ENCODE peak calls at places on chromosomes 4 and X, in six cellular contexts. S is HepG2, W is GM12891, N is K562, U is H1, K is GM12878. Y is an unnamed sample.

GRCh38 chr4:113645771-113646455 is 115.6 kb downstream of the CAMK2D start:
- DNase-seq in S (peak), W (no peak), N (peak), U (peak), K (no peak), Y (no peak)

GRCh38 chrX:130224810-130225209 is 43.9 kb downstream of the ZNF280C start:
- DNase-seq in S (no peak), W (no peak), N (no peak), U (no peak), K (no peak), Y (no peak)

GRCh38 chrX:15269618-15270521 is at the start of gene ASB9:
- DNase-seq in S (peak), W (no peak), N (no peak), U (no peak), K (no peak), Y (no peak)

GRCh38 chr4:174444390-174444789 is 77.9 kb downstream of the HPGD start:
- DNase-seq in S (no peak), W (no peak), N (no peak), U (no peak), K (no peak), Y (no peak)

GRCh38 chr4:13415068-13415785 is 68.9 kb downstream of the RAB28 start:
- DNase-seq in S (no peak), W (no peak), N (no peak), U (no peak), K (no peak), Y (no peak)

GRCh38 chrX:88613338-88613737 is 133.7 kb upstream of the CPXCR1 start:
- DNase-seq in S (peak), W (no peak), N (no peak), U (no peak), K (no peak), Y (no peak)

GRCh38 chr4:37908488-37909343 is 17.8 kb downstream of the TBC1D1 start:
- DNase-seq in S (no peak), W (no peak), N (no peak), U (no peak), K (no peak), Y (no peak)

GRCh38 chr4:101102114-101102752 is 245.1 kb downstream of the PPP3CA start:
- DNase-seq in S (no peak), W (no peak), N (no peak), U (no peak), K (no peak), Y (no peak)

GRCh38 chr4:163731071-163731470 is 236.6 kb downstream of the TMA16 start:
- DNase-seq in S (no peak), W (no peak), N (no peak), U (no peak), K (no peak), Y (no peak)

GRCh38 chrX:1486749-1487361 is 34.1 kb upstream of the ASMTL start:
- DNase-seq in S (no peak), W (no peak), N (no peak), U (no peak), K (no peak), Y (no peak)

GRCh38 chr4:147768113-147768512 is 36.2 kb downstream of the ARHGAP10 start:
- DNase-seq in S (no peak), W (no peak), N (no peak), U (no peak), K (no peak), Y (no peak)

GRCh38 chr4:2411786-2412510 is 6.5 kb downstream of the ZFYVE28 start:
- DNase-seq in S (no peak), W (no peak), N (no peak), U (no peak), K (peak), Y (peak)

GRCh38 chr4:77931452-77932135 is 69.0 kb downstream of the MRPL1 start:
- DNase-seq in S (no peak), W (no peak), N (no peak), U (no peak), K (no peak), Y (no peak)

GRCh38 chrX:50680990-50681389 is 133.0 kb downstream of the SHROOM4 start:
- DNase-seq in S (no peak), W (no peak), N (no peak), U (no peak), K (no peak), Y (no peak)

GRCh38 chr4:173370130-173370476 is 651 bp upstream of the SAP30 start:
- DNase-seq in S (no peak), W (peak), N (peak), U (no peak), K (no peak), Y (no peak)

GRCh38 chrX:154655786-154656185 is 2.4 kb upstream of the CTAG2 start:
- DNase-seq in S (no peak), W (no peak), N (no peak), U (no peak), K (no peak), Y (no peak)

GRCh38 chrX:6644411-6644810 is 109.5 kb upstream of the VCX3A start:
- DNase-seq in S (no peak), W (no peak), N (no peak), U (no peak), K (no peak), Y (no peak)

GRCh38 chr4:94390804-94391410 is 48.3 kb upstream of the HPGDS start:
- DNase-seq in S (peak), W (peak), N (no peak), U (no peak), K (no peak), Y (no peak)

GRCh38 chr4:17613761-17614415 is 553 bp upstream of the MED28 start:
- DNase-seq in S (peak), W (no peak), N (no peak), U (no peak), K (no peak), Y (no peak)

GRCh38 chr4:86300516-86300915 is 59.3 kb downstream of the MAPK10 start:
- DNase-seq in S (no peak), W (no peak), N (no peak), U (no peak), K (no peak), Y (no peak)

GRCh38 chrX:41137589-41137988 is 52.3 kb downstream of the USP9X start:
- DNase-seq in S (no peak), W (no peak), N (no peak), U (no peak), K (no peak), Y (no peak)

GRCh38 chr4:36256398-36256828 is 12.1 kb upstream of the ARAP2 start:
- DNase-seq in S (no peak), W (no peak), N (no peak), U (no peak), K (peak), Y (no peak)

GRCh38 chrX:108285361-108285760 is 152.9 kb downstream of the COL4A6 start:
- DNase-seq in S (no peak), W (no peak), N (no peak), U (no peak), K (no peak), Y (no peak)

GRCh38 chr4:182245541-182246245 is 2.5 kb downstream of the TENM3 start:
- DNase-seq in S (no peak), W (no peak), N (no peak), U (no peak), K (no peak), Y (no peak)

GRCh38 chr4:89737888-89738287 is 99.1 kb downstream of the SNCA start:
- DNase-seq in S (no peak), W (no peak), N (no peak), U (no peak), K (no peak), Y (no peak)

GRCh38 chrX:44908198-44908597 is 35.2 kb downstream of the KDM6A start:
- DNase-seq in S (no peak), W (no peak), N (no peak), U (no peak), K (no peak), Y (no peak)

GRCh38 chr4:106971586-106971985 is 64.5 kb downstream of the DKK2 start:
- DNase-seq in S (no peak), W (no peak), N (no peak), U (no peak), K (no peak), Y (no peak)

GRCh38 chrX:68732906-68733493 is 85.5 kb downstream of the STARD8 start:
- DNase-seq in S (peak), W (no peak), N (peak), U (peak), K (no peak), Y (peak)

GRCh38 chr4:3533421-3533820 is 1.2 kb upstream of the LRPAP1 start:
- DNase-seq in S (no peak), W (no peak), N (no peak), U (no peak), K (no peak), Y (no peak)

GRCh38 chr4:113169368-113169767 is 119.9 kb downstream of the ANK2 start:
- DNase-seq in S (peak), W (no peak), N (no peak), U (no peak), K (no peak), Y (no peak)

DNA sequence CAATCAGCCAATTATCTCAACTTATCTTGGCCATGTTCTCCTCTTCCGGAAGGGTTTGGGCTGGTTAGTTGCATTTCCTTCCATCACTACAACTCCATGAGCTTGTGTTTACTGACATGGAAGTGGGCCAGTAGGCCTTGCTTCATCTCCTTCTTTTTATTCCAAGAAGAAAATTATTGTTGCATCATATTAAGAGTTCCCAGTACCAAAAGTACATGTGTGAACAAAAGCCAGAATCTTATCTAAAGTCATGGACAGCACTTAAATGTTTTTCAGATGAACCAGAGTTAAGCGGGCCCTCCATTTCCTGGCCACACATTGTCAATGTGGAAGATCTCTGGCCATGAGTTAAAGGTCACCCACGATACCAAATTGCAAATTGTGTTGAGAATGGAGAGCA is 503.2 kb upstream of the SLIT2 start:
- DNase-seq in S (no peak), W (no peak), N (peak), U (no peak), K (no peak), Y (no peak)
- TF ChIP-seq TAF1 in S (no peak), W (no peak), N (no peak), U (no peak), K (no peak), Y (no peak)

DNA sequence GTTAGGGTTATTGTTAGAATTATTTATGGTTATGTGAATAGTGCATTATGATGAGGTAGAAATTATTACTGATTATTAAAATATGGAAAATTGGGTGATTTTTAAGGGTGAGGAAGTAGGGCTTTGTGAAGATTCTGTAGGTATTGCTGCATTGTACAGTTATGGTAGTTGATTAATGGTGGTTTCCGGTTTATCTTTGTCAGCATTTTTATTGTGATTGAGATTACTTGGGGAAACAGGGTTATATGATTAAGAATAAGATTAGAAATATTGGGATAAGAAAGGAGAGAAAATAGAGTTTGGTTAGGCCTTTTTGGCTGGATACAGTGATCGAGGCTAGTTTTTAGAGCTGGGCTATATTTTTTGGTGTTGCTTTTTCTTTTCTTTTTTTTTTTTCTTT is 8.6 kb upstream of the IGBP1 start:
- DNase-seq in S (no peak), W (no peak), N (no peak), U (no peak), K (no peak), Y (no peak)
- TF ChIP-seq POLR2A in S (no peak), W (no peak), N (no peak), U (no peak), K (no peak), Y (no peak)

GRCh38 chrX:17687648-17688047 is 49.6 kb upstream of the SCML1 start:
- DNase-seq in S (no peak), W (no peak), N (no peak), U (no peak), K (no peak), Y (no peak)

GRCh38 chrX:17692709-17693346 is 44.5 kb upstream of the SCML1 start:
- DNase-seq in S (no peak), W (no peak), N (no peak), U (no peak), K (no peak), Y (no peak)

GRCh38 chrX:17685026-17685425 is 52.3 kb upstream of the SCML1 start:
- DNase-seq in S (no peak), W (no peak), N (no peak), U (no peak), K (no peak), Y (no peak)

GRCh38 chrX:17689971-17690409 is 47.3 kb upstream of the SCML1 start:
- DNase-seq in S (peak), W (no peak), N (peak), U (no peak), K (peak), Y (no peak)
- TF ChIP-seq TAF1 in S (no peak), W (no peak), N (no peak), U (no peak), K (no peak), Y (no peak)

GRCh38 chr4:143372093-143372915 is 35.6 kb downstream of the GAB1 start:
- DNase-seq in S (no peak), W (no peak), N (no peak), U (no peak), K (peak), Y (no peak)
- TF ChIP-seq POLR2A in S (no peak), W (no peak), N (no peak), U (no peak), K (no peak), Y (no peak)

GRCh38 chrX:21940356-21940829 is at the start of gene SMS:
- DNase-seq in S (peak), W (peak), N (peak), U (peak), K (no peak), Y (peak)
- TF ChIP-seq TAF1 in S (peak), W (no peak), N (peak), U (peak), K (peak), Y (no peak)

GRCh38 chr4:107989537-107990386 is at the start of gene HADH:
- DNase-seq in S (peak), W (peak), N (peak), U (peak), K (peak), Y (peak)
- TF ChIP-seq POLR2A in S (peak), W (peak), N (peak), U (peak), K (peak), Y (peak)